ENCODE peak calls at places on chromosomes 7 and 10, in six cellular contexts. O is lower lobe of right lung; U is CD8-positive, alpha-beta memory T cell; L is skeletal muscle cell; Y is GM06990; P is fibroblast of the aortic adventitia. J is an unnamed sample.

GRCh38 chr7:7718461-7718860 is at the start of gene RPA3:
- DNase-seq in O (no peak), U (no peak), L (no peak), Y (no peak), P (no peak), J (no peak)

GRCh38 chr10:96685297-96685696 is 35.0 kb downstream of the PIK3AP1 start:
- DNase-seq in O (no peak), U (no peak), L (no peak), Y (no peak), P (no peak), J (no peak)

GRCh38 chr10:35792301-35792700 is 150.2 kb upstream of the FZD8 start:
- DNase-seq in O (no peak), U (no peak), L (no peak), Y (no peak), P (no peak), J (no peak)

GRCh38 chr10:11447571-11447970 is 163.9 kb downstream of the USP6NL start:
- DNase-seq in O (no peak), U (no peak), L (no peak), Y (no peak), P (no peak), J (no peak)

GRCh38 chr7:25877802-25878789 is 273.9 kb upstream of the NFE2L3 start:
- DNase-seq in O (no peak), U (no peak), L (no peak), Y (no peak), P (no peak), J (no peak)

GRCh38 chr10:49409755-49410154 is 13.9 kb upstream of the DRGX start:
- DNase-seq in O (no peak), U (no peak), L (no peak), Y (no peak), P (no peak), J (no peak)

GRCh38 chr7:15341811-15342210 is 220.0 kb downstream of the AGMO start:
- DNase-seq in O (no peak), U (no peak), L (no peak), Y (no peak), P (no peak), J (no peak)

GRCh38 chr7:77958436-77958835 is 159.9 kb downstream of the PHTF2 start:
- DNase-seq in O (no peak), U (no peak), L (no peak), Y (no peak), P (no peak), J (no peak)

GRCh38 chr10:12435348-12435747 is 86.0 kb downstream of the CAMK1D start:
- DNase-seq in O (no peak), U (no peak), L (no peak), Y (no peak), P (no peak), J (no peak)

GRCh38 chr10:73850863-73851461 is 23.4 kb downstream of the CAMK2G start:
- DNase-seq in O (peak; percentile 81), U (no peak), L (peak; percentile 41), Y (no peak), P (peak; percentile 95), J (no peak)

GRCh38 chr10:7407368-7408002 is 3.3 kb downstream of the SFMBT2 start:
- DNase-seq in O (no peak), U (no peak), L (no peak), Y (peak; percentile 24), P (no peak), J (no peak)

GRCh38 chr7:5689118-5689517 is 92.3 kb downstream of the RNF216 start:
- DNase-seq in O (no peak), U (no peak), L (no peak), Y (no peak), P (peak; percentile 68), J (peak; percentile 14)

GRCh38 chr7:16504019-16504418 is 22.6 kb upstream of the LRRC72 start:
- DNase-seq in O (no peak), U (no peak), L (peak; percentile 20), Y (no peak), P (peak; percentile 3), J (no peak)

GRCh38 chr7:43553999-43554398 is 28.9 kb upstream of the STK17A start:
- DNase-seq in O (peak; percentile 67), U (no peak), L (no peak), Y (no peak), P (peak; percentile 68), J (peak; percentile 76)

GRCh38 chr7:91031757-91032156 is 232.5 kb upstream of the FZD1 start:
- DNase-seq in O (no peak), U (no peak), L (no peak), Y (no peak), P (no peak), J (peak; percentile 19)

GRCh38 chr7:12747687-12748306 is 60.4 kb downstream of the ARL4A start:
- DNase-seq in O (no peak), U (no peak), L (no peak), Y (no peak), P (no peak), J (peak; percentile 72)

GRCh38 chr10:21090609-21091082 is 193.5 kb upstream of the NEBL start:
- DNase-seq in O (no peak), U (no peak), L (no peak), Y (no peak), P (no peak), J (no peak)
- H3K4me3 ChIP-seq in O (no peak overlapping the region), U (no peak overlapping the region), L (no peak overlapping the region), Y (no peak overlapping the region), P (no peak overlapping the region), J (no peak overlapping the region)

GRCh38 chr10:93211989-93212388 is 138.3 kb downstream of the CYP26A1 start:
- DNase-seq in O (no peak), U (no peak), L (no peak), Y (no peak), P (no peak), J (no peak)
- H3K4me3 ChIP-seq in O (no peak overlapping the region), U (no peak overlapping the region), L (no peak overlapping the region), Y (no peak overlapping the region), P (no peak overlapping the region), J (no peak overlapping the region)

GRCh38 chr7:47355684-47356083 is 226.2 kb downstream of the TNS3 start:
- DNase-seq in O (no peak), U (no peak), L (no peak), Y (no peak), P (no peak), J (no peak)

GRCh38 chr7:47356261-47356660 is 225.7 kb downstream of the TNS3 start:
- DNase-seq in O (no peak), U (no peak), L (no peak), Y (no peak), P (no peak), J (no peak)

GRCh38 chr7:47357398-47357797 is 224.5 kb downstream of the TNS3 start:
- DNase-seq in O (no peak), U (no peak), L (no peak), Y (no peak), P (no peak), J (no peak)

GRCh38 chr7:47352394-47352968 is 229.4 kb downstream of the TNS3 start:
- DNase-seq in O (no peak), U (no peak), L (no peak), Y (no peak), P (no peak), J (no peak)

DNA sequence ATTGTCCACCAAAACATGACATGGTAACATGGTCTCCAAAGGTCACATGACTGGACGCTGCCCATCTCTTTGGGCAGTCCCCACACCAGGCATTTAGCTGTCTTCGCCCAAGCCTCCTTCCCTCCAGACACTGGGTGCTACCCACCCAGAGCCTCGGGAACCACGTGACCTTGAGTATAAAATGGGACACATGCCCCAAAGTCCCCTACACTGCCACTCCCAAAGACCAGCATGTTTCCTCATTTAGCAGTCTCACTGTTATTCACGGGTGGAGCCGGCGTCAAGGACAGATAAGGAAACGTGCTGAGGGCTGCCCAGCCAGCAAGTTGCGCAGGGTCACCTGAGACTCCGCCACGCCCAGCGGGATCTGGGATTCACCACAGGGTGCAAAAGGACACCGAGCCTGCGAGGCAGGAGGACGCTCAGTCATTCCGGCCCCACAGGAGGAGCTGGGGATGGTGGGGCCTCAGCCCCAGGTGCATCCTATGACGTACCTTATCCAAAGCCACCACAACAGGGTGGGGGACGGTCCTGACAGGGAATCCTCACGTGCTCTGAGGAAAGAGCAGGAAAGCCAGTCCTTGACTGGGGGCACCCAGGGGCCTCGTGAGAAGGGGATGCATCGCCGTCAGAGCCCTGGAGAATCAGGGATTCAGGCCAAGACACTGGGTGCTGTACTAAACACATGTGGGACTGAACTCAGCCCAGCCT is 226.9 kb downstream of the TNS3 start:
- DNase-seq in O (no peak), U (no peak), L (no peak), Y (no peak), P (no peak), J (no peak)
- H3K4me3 ChIP-seq in O (no peak overlapping the region), U (no peak overlapping the region), L (no peak overlapping the region), Y (no peak overlapping the region), P (no peak overlapping the region), J (no peak overlapping the region)

GRCh38 chr7:452230-452751 is 67.4 kb downstream of the PDGFA start:
- DNase-seq in O (no peak), U (no peak), L (no peak), Y (no peak), P (peak; percentile 64), J (no peak)
- H3K4me3 ChIP-seq in O (no peak overlapping the region), U (no peak overlapping the region), L (no peak overlapping the region), Y (peak overlapping the region; percentile 22), P (no peak overlapping the region), J (no peak overlapping the region)

DNA sequence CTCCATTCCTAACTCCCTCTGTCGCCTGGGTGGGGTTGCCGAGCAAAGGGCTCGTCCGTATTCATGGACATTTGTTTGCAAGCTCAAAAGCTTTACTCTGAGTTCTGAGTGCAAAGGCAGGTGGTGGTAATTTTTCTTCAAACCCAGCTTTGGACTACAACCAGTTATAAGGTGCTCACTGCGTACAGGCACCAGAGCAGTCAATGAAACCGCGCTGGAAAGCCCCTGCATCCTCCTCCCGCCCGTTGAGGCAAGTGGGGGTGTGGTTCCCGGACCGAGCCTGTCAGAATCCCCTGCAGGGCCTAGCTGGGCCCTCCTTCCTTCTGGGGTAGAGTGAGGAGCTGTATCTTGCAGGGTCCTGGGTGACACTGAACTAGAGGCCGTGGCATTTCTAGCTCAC is 22.3 kb downstream of the AMZ1 start:
- DNase-seq in O (no peak), U (peak; percentile 63), L (no peak), Y (peak; percentile 82), P (no peak), J (no peak)
- H3K4me3 ChIP-seq in O (peak overlapping the region; percentile 26), U (peak overlapping the region; percentile 66), L (no peak overlapping the region), Y (peak overlapping the region; percentile 63), P (no peak overlapping the region), J (no peak overlapping the region)